ENCODE peak calls at places on chromosomes 5 and 9, in five cellular contexts. M is RPMI7951; U is stimulated activated effector memory CD8-positive, alpha-beta T cell treated with anti-CD3 and anti-CD28 coated beads, Interleukin-12 subunit alpha, Interleukin-12 subunit beta, amount 100 ng/mL, for 72 hours; Y is EH; E is HS-5. K is an unnamed sample.

GRCh38 chr9:14277202-14277601 is 36.7 kb downstream of the NFIB start:
- DNase-seq in M (peak), U (no peak), Y (peak), E (no peak), K (no peak)

GRCh38 chr5:133828727-133829126 is 139.7 kb downstream of the C5orf15 start:
- DNase-seq in M (no peak), U (no peak), Y (no peak), E (no peak), K (no peak)

GRCh38 chr9:97982191-97982718 is 886 bp upstream of the ANP32B start:
- DNase-seq in M (no peak), U (no peak), Y (no peak), E (no peak), K (no peak)

GRCh38 chr5:43038523-43038989 is 1.6 kb downstream of the ANXA2R start:
- DNase-seq in M (no peak), U (no peak), Y (no peak), E (no peak), K (no peak)

GRCh38 chr9:14766299-14766698 is 43.8 kb upstream of the CER1 start:
- DNase-seq in M (no peak), U (no peak), Y (peak), E (no peak), K (no peak)

GRCh38 chr9:121073038-121073437 is 1.7 kb upstream of the CNTRL start:
- DNase-seq in M (peak), U (no peak), Y (peak), E (peak), K (no peak)

GRCh38 chr5:14450055-14450524 is 131.5 kb upstream of the OTULINL start:
- DNase-seq in M (peak), U (no peak), Y (peak), E (peak), K (no peak)

GRCh38 chr5:15170173-15170572 is 298.6 kb upstream of the ANKH start:
- DNase-seq in M (no peak), U (no peak), Y (no peak), E (no peak), K (no peak)

GRCh38 chr5:179168636-179169035 is 108.5 kb downstream of the ZNF354C start:
- DNase-seq in M (no peak), U (no peak), Y (no peak), E (no peak), K (no peak)

GRCh38 chr9:114309096-114309495 is 13.8 kb upstream of the ORM1 start:
- DNase-seq in M (no peak), U (no peak), Y (no peak), E (no peak), K (no peak)

GRCh38 chr9:94554078-94554438 is 825 bp upstream of the PCAT7 start:
- DNase-seq in M (no peak), U (no peak), Y (no peak), E (no peak), K (no peak)

GRCh38 chr9:83291196-83291595 is 228.3 kb upstream of the RASEF start:
- DNase-seq in M (no peak), U (no peak), Y (no peak), E (no peak), K (no peak)

K was measured in NCI-H1930.